ENCODE peak calls at places on chromosomes 12 and 14, in six cellular contexts. C is PC-3, J is bronchial epithelial cell, H is stomach, Y is H4, E is ecto neural progenitor cell. P is an unnamed sample.

GRCh38 chr14:34081576-34082136 is 130.8 kb upstream of the EGLN3 start:
- DNase-seq in J (peak; percentile 90), C (peak; percentile 91), H (peak; percentile 37), E (peak; percentile 5), Y (peak; percentile 83), P (peak; percentile 66)

GRCh38 chr12:115619061-115619460 is 658.4 kb downstream of the MED13L start:
- DNase-seq in E (no peak), Y (no peak), H (no peak), C (no peak), J (no peak), P (no peak)

GRCh38 chr14:49975286-49975685 is 82.4 kb downstream of the ARF6 start:
- DNase-seq in J (peak; percentile 74), E (no peak), C (peak; percentile 96), Y (peak; percentile 72), H (no peak), P (peak; percentile 95)

GRCh38 chr12:110354172-110354780 is 49.2 kb downstream of the ANAPC7 start:
- DNase-seq in C (no peak), Y (no peak), H (no peak), E (no peak), J (no peak), P (no peak)

GRCh38 chr12:95909871-95910270 is 32.5 kb downstream of the CCDC38 start:
- DNase-seq in Y (no peak), E (no peak), C (no peak), H (no peak), J (no peak), P (no peak)

GRCh38 chr12:121009744-121010143 is 6.5 kb downstream of the C12orf43 start:
- DNase-seq in E (no peak), Y (peak; percentile 29), J (peak; percentile 60), C (peak; percentile 69), H (peak; percentile 76), P (peak; percentile 39)

GRCh38 chr12:128810182-128811127 is 13.3 kb downstream of the SLC15A4 start:
- DNase-seq in C (no peak), E (no peak), J (no peak), H (peak; percentile 38), Y (no peak), P (no peak)

GRCh38 chr12:122908915-122909314 is 13.0 kb upstream of the VPS37B start:
- DNase-seq in H (peak; percentile 48), J (no peak), C (peak; percentile 22), E (no peak), Y (no peak), P (no peak)

GRCh38 chr12:94566345-94566744 is 84.0 kb downstream of the TMCC3 start:
- DNase-seq in C (no peak), H (no peak), E (no peak), J (no peak), Y (no peak), P (no peak)

GRCh38 chr14:23406725-23407355 is 1.2 kb downstream of the MYH6 start:
- DNase-seq in J (no peak), Y (no peak), C (no peak), H (no peak), E (no peak), P (no peak)

GRCh38 chr12:40618621-40619020 is 73.6 kb upstream of the CNTN1 start:
- DNase-seq in C (no peak), J (no peak), H (no peak), Y (no peak), E (no peak), P (no peak)

GRCh38 chr12:3117628-3118027 is 40.4 kb downstream of the TSPAN9 start:
- DNase-seq in J (peak; percentile 60), H (no peak), E (peak; percentile 41), C (peak; percentile 70), Y (peak; percentile 87), P (peak; percentile 93)

GRCh38 chr14:100018482-100018881 is 46.7 kb upstream of the EVL start:
- DNase-seq in Y (no peak), C (peak; percentile 40), H (no peak), E (peak; percentile 36), J (no peak), P (no peak)

GRCh38 chr12:112711507-112711906 is 80.0 kb upstream of the RPH3A start:
- DNase-seq in H (no peak), C (no peak), E (no peak), Y (no peak), J (no peak), P (no peak)

GRCh38 chr12:4800555-4800954 is 80.4 kb downstream of the GALNT8 start:
- DNase-seq in E (no peak), C (no peak), H (no peak), J (no peak), Y (no peak), P (no peak)

GRCh38 chr12:5456906-5457305 is 25.0 kb downstream of the NTF3 start:
- DNase-seq in C (no peak), H (no peak), J (peak; percentile 50), E (no peak), Y (peak; percentile 45), P (peak; percentile 91)

GRCh38 chr14:60183724-60184596 is 18.8 kb upstream of the DHRS7 start:
- DNase-seq in E (no peak), C (peak; percentile 98), J (peak; percentile 72), Y (peak; percentile 67), H (no peak), P (peak; percentile 66)

GRCh38 chr12:122282066-122282465 is 15.8 kb upstream of the VPS33A start:
- DNase-seq in E (no peak), Y (no peak), C (peak; percentile 85), J (peak; percentile 32), H (no peak), P (peak; percentile 83)

GRCh38 chr12:101763246-101763931 is 24.1 kb upstream of the SYCP3 start:
- DNase-seq in J (no peak), E (no peak), H (no peak), C (no peak), Y (no peak), P (no peak)

GRCh38 chr14:64971890-64972785 is at the start of gene RAB15:
- DNase-seq in H (peak; percentile 48), E (peak; percentile 72), Y (no peak), C (peak; percentile 35), J (no peak), P (peak; percentile 35)

GRCh38 chr14:67389261-67389660 is 22.7 kb downstream of the PLEK2 start:
- DNase-seq in Y (no peak), J (no peak), H (no peak), C (no peak), E (no peak), P (no peak)

GRCh38 chr12:98948566-98948965 is 303.5 kb downstream of the APAF1 start:
- DNase-seq in H (no peak), C (no peak), Y (no peak), E (no peak), J (no peak), P (no peak)

GRCh38 chr12:123063535-123063934 is 83.1 kb downstream of the ARL6IP4 start:
- DNase-seq in E (peak; percentile 73), H (no peak), J (no peak), Y (no peak), C (peak; percentile 14), P (peak; percentile 21)

GRCh38 chr12:49301759-49302158 is 6.8 kb downstream of the PRPH start:
- DNase-seq in E (no peak), Y (no peak), C (no peak), J (no peak), H (no peak), P (no peak)

GRCh38 chr12:111407371-111408115 is 1.8 kb downstream of the SH2B3 start:
- DNase-seq in E (no peak), Y (no peak), J (no peak), H (no peak), C (no peak), P (no peak)

GRCh38 chr14:84006643-84007137 is 1523.3 kb upstream of the FLRT2 start:
- DNase-seq in H (no peak), E (no peak), J (no peak), C (peak; percentile 8), Y (no peak), P (no peak)

GRCh38 chr14:76957224-76957881 is 71.2 kb downstream of the IRF2BPL start:
- DNase-seq in Y (peak; percentile 69), C (no peak), E (peak; percentile 43), H (no peak), J (no peak), P (no peak)

GRCh38 chr12:130044991-130045621 is 117.2 kb upstream of the FZD10 start:
- DNase-seq in C (no peak), E (peak; percentile 79), J (no peak), Y (no peak), H (no peak), P (no peak)